ENCODE peak calls at places on chromosomes 12 and 14, in six cellular contexts. F is Peyer's patch; N is CD4-positive, CD25-positive, alpha-beta regulatory T cell; P is stimulated activated CD4-positive, alpha-beta T cell treated with anti-CD3 and anti-CD28 coated beads, TNF-alpha, amount 100 ng/mL, for 4 hours; G is SK-N-MC; A is naive thymus-derived CD8-positive, alpha-beta T cell. K is an unnamed sample.

GRCh38 chr12:122060069-122060468 is 18.5 kb upstream of the MLXIP start:
- DNase-seq in G (no peak), A (no peak), F (no peak), P (no peak), N (no peak), K (no peak)

GRCh38 chr12:19201653-19202052 is 72.1 kb downstream of the PLEKHA5 start:
- DNase-seq in G (no peak), F (no peak), P (no peak), N (no peak), A (no peak), K (no peak)

GRCh38 chr12:38983117-38983571 is 77.8 kb upstream of the CPNE8 start:
- DNase-seq in A (no peak), F (no peak), G (no peak), N (no peak), P (no peak), K (no peak)

GRCh38 chr14:90903101-90903500 is 86.9 kb upstream of the TTC7B start:
- DNase-seq in A (peak), F (peak), G (peak), N (peak), P (no peak), K (peak)

GRCh38 chr14:96084796-96085195 is 45.6 kb downstream of the C14orf132 start:
- DNase-seq in A (no peak), F (no peak), N (no peak), P (no peak), G (no peak), K (no peak)

GRCh38 chr14:104240426-104241157 is 102.2 kb downstream of the KIF26A start:
- DNase-seq in N (no peak), F (peak), G (no peak), A (no peak), P (no peak), K (no peak)

GRCh38 chr12:9118161-9118560 is 2.4 kb upstream of the A2M start:
- DNase-seq in F (peak), P (no peak), G (peak), A (no peak), N (no peak), K (no peak)

GRCh38 chr14:59305231-59305630 is 116.8 kb downstream of the DAAM1 start:
- DNase-seq in A (no peak), G (peak), F (no peak), N (no peak), P (no peak), K (no peak)

GRCh38 chr12:21774358-21775129 is at the start of gene KCNJ8:
- DNase-seq in A (no peak), N (peak), G (no peak), F (peak), P (no peak), K (no peak)

GRCh38 chr12:68340404-68341270 is 8.5 kb upstream of the MDM1 start:
- DNase-seq in G (no peak), N (no peak), F (no peak), A (no peak), P (no peak), K (no peak)

GRCh38 chr14:91780452-91780851 is 48.6 kb upstream of the CATSPERB start:
- DNase-seq in P (no peak), A (no peak), F (no peak), N (no peak), G (no peak), K (no peak)